ENCODE peak calls at places on chromosomes 12 and 14, in nine cellular contexts. C is tibial artery, O is mesendoderm, E is kidney, X is RWPE1, T is GM23248, P is lung, Z is transverse colon, Y is body of pancreas. W is an unnamed sample.

GRCh38 chr12:50248883-50249282 is 34.4 kb downstream of the LIMA1 start:
- DNase-seq in Y (no peak), Z (no peak), C (no peak), O (no peak), P (no peak), X (no peak), E (no peak), T (peak), W (no peak)

GRCh38 chr14:104898870-104899510 is 25.7 kb upstream of the PLD4 start:
- DNase-seq in Z (no peak), P (peak), X (no peak), E (peak), Y (no peak), T (no peak), C (no peak), O (no peak), W (no peak)

GRCh38 chr14:61475316-61475715 is 153.9 kb downstream of the PRKCH start:
- DNase-seq in Y (no peak), T (peak), P (no peak), Z (no peak), C (no peak), X (peak), E (no peak), O (peak), W (no peak)

GRCh38 chr14:67746927-67747326 is 45.2 kb downstream of the RDH12 start:
- DNase-seq in P (no peak), C (no peak), X (no peak), O (no peak), Y (no peak), E (no peak), T (no peak), Z (no peak), W (no peak)

GRCh38 chr14:104875811-104876210 is 10.7 kb downstream of the CEP170B start:
- DNase-seq in C (no peak), Y (peak), P (no peak), O (no peak), X (no peak), Z (no peak), E (peak), T (no peak), W (no peak)

GRCh38 chr14:51950007-51950406 is 39.3 kb upstream of the RTRAF start:
- DNase-seq in Y (no peak), Z (no peak), X (no peak), P (no peak), T (peak), E (no peak), C (no peak), O (no peak), W (no peak)

GRCh38 chr12:24008166-24008565 is 58.7 kb upstream of the SOX5 start:
- DNase-seq in X (no peak), P (no peak), E (no peak), T (no peak), Z (no peak), Y (no peak), C (no peak), O (no peak), W (no peak)

GRCh38 chr12:122851820-122852219 is 16.6 kb downstream of the HIP1R start:
- DNase-seq in T (peak), E (peak), Y (peak), O (no peak), Z (no peak), X (peak), P (no peak), C (peak), W (no peak)

GRCh38 chr12:18583655-18584054 is 154.2 kb downstream of the PLCZ1 start:
- DNase-seq in C (no peak), E (no peak), P (no peak), Z (no peak), X (no peak), Y (no peak), T (no peak), O (peak), W (no peak)

GRCh38 chr14:96631621-96632362 is 129.6 kb downstream of the PAPOLA start:
- DNase-seq in Z (peak), O (peak), T (no peak), X (no peak), C (no peak), Y (no peak), P (peak), E (no peak), W (no peak)

GRCh38 chr12:3160081-3160480 is 82.9 kb downstream of the TSPAN9 start:
- DNase-seq in P (no peak), E (no peak), O (no peak), Y (no peak), T (no peak), Z (no peak), X (no peak), C (no peak), W (no peak)

DNA sequence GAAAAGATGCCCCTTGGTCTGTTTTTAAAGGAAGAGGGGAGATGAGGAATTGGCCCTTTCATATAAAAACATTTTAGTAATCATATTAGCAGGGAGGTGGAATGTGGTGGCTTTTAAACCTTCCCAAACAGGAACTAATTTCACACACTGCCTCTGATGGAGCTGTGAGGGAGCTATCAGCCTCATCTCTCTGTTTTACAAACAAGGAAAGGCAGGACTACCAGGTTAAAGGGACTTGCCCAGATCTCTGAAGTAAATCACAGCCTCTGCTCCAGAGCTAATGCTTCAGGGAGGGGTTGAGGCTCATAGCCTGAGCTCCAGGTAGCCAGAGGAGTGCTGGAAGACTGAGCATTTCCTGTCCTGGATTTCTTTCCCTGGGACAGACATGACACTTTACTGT is 1.1 kb upstream of the BMP4 start:
- DNase-seq in C (no peak), P (no peak), Z (no peak), Y (no peak), E (no peak), O (peak), X (no peak), T (no peak), W (no peak)
- H3K27ac ChIP-seq in C (no peak), P (no peak), Z (no peak), Y (no peak), E (no peak), O (no peak), X (no peak), T (no peak), W (no peak)

DNA sequence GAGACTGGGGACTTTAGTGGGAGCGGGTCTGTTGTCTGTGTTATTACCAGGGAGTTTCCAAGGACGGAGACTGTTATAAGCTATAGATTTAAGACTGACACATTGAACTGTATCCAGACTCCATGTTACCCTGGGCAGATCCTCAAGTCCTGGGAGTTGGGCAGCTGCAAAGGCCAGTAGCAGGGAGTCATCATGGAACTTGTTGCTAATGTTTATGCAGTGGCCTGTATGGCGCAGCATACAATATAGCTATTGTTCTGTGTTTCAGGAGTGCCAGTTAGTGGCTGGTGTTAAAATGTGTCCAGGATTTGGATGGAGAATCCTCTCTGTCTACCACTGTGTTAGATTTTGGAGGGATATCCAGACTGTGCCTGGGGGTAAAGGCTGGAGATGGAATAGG is 31.7 kb downstream of the SMOC1 start:
- DNase-seq in T (no peak), O (no peak), C (no peak), Y (peak), X (no peak), E (no peak), P (no peak), Z (no peak), W (no peak)
- H3K27ac ChIP-seq in T (no peak), O (no peak), C (no peak), Y (no peak), X (no peak), E (no peak), P (no peak), Z (no peak), W (no peak)

GRCh38 chr12:132490481-132491348 is 764 bp downstream of the FBRSL1 start:
- DNase-seq in Z (no peak), X (peak), P (no peak), E (no peak), T (peak), C (no peak), O (no peak), Y (peak), W (no peak)

GRCh38 chr12:132492522-132492921 is 2.6 kb downstream of the FBRSL1 start:
- DNase-seq in P (no peak), Z (peak), C (no peak), X (no peak), E (no peak), O (no peak), Y (peak), T (no peak), W (no peak)

GRCh38 chr12:132491761-132492378 is 1.9 kb downstream of the FBRSL1 start:
- DNase-seq in E (no peak), P (no peak), C (no peak), T (no peak), O (no peak), Y (no peak), X (no peak), Z (no peak), W (no peak)

GRCh38 chr12:132489602-132490239 is at the start of gene FBRSL1:
- DNase-seq in E (peak), Z (peak), C (peak), O (peak), T (peak), P (peak), Y (peak), X (peak), W (no peak)

GRCh38 chr12:132491349-132491663 is 1.4 kb downstream of the FBRSL1 start:
- DNase-seq in C (no peak), O (no peak), P (no peak), E (no peak), X (no peak), Z (no peak), T (no peak), Y (no peak), W (no peak)
- H3K27ac ChIP-seq in C (peak), O (no peak), P (no peak), E (no peak), X (peak), Z (peak), T (no peak), Y (peak), W (no peak)

GRCh38 chr12:6573001-6573400 is 4.9 kb upstream of the NOP2 start:
- DNase-seq in T (no peak), Y (no peak), C (no peak), E (no peak), X (no peak), O (no peak), Z (no peak), P (no peak), W (no peak)

GRCh38 chr12:6567824-6568617 is at the start of gene NOP2:
- DNase-seq in X (peak), Z (peak), O (peak), C (peak), P (peak), Y (peak), T (peak), E (peak), W (peak)

GRCh38 chr12:6569786-6570185 is 1.7 kb upstream of the NOP2 start:
- DNase-seq in X (no peak), Z (no peak), C (no peak), P (no peak), Y (no peak), O (no peak), T (no peak), E (peak), W (no peak)

GRCh38 chr12:6569312-6569711 is 1.2 kb upstream of the NOP2 start:
- DNase-seq in O (no peak), Y (no peak), P (no peak), C (no peak), X (no peak), Z (no peak), E (no peak), T (no peak), W (no peak)

DNA sequence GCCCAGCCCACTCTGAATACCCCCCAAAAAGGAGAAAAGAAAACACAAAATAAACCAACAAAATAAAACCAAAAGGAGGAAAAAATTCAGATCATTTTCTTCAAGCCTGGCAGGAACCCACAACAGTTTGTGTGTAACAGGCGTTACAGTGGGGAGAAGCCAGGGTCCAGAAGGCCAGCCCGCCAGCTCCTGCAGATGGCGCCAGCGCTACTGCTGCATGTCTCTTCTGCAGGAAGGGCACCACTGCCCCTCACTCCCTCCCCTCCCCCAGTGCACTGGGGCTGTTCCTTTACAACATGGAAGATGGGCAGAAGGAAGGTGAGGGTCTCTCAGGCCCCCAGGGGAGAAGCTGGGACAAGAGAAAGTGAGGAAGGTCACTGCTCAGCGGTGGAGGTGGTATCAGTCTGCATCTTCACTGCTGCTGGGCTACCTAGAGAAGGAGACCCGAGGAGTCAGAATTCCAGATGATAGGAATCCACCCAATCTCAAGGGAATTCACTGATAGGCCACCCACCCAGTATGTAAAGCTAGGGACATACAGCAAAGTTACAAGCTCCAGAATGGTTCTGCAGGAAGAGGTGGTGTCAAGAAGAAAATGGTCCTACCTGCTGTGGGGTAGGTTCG is 2.3 kb upstream of the NOP2 start:
- DNase-seq in O (peak), Y (peak), X (peak), C (no peak), Z (peak), E (no peak), T (peak), P (no peak), W (no peak)
- H3K27ac ChIP-seq in O (no peak), Y (no peak), X (peak), C (no peak), Z (peak), E (no peak), T (no peak), P (no peak), W (no peak)

GRCh38 chr12:116502141-116502725 is 56.9 kb upstream of the MAP1LC3B2 start:
- DNase-seq in E (no peak), T (no peak), C (no peak), O (peak), Z (no peak), Y (no peak), P (no peak), X (no peak), W (no peak)
- H3K27ac ChIP-seq in E (no peak), T (no peak), C (no peak), O (no peak), Z (no peak), Y (no peak), P (no peak), X (no peak), W (no peak)

GRCh38 chr12:67937822-67938221 is 51.4 kb upstream of the IFNG-AS1 start:
- DNase-seq in Z (no peak), T (no peak), X (no peak), O (no peak), C (no peak), P (no peak), E (no peak), Y (no peak), W (no peak)
- H3K27ac ChIP-seq in Z (no peak), T (no peak), X (no peak), O (no peak), C (no peak), P (no peak), E (no peak), Y (no peak), W (no peak)

DNA sequence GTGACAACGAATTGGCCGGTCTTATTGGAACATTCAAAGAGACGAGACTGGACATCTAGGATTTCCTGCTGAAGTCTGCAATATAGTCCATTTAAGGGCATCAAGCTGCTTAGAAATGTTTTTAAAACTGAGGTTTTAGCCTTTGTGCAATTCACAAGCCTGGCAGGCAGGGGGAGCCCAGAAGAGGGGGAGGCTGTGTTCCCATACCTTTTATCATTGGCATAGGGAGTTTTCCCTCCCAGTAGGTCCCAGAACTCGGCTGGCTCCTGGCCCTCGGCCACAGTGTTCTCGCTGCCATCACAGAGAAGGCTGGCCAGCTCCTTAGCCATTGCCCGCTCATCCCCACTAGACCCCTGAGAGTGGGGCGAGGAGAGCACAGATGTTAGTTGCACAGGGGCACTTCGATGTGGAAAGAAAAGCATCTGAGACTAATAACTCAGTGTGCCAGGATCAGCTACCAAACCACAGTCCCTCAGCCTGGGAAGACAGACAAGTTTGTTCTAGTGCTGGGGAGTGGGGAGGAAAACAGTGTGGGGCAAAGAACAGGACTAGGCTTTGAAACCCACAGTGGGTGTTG is 15.1 kb downstream of the AVIL start:
- DNase-seq in P (peak), Z (peak), O (peak), T (peak), Y (peak), X (peak), C (no peak), E (no peak), W (no peak)
- H3K27ac ChIP-seq in P (no peak), Z (no peak), O (no peak), T (no peak), Y (no peak), X (peak), C (peak), E (no peak), W (no peak)

DNA sequence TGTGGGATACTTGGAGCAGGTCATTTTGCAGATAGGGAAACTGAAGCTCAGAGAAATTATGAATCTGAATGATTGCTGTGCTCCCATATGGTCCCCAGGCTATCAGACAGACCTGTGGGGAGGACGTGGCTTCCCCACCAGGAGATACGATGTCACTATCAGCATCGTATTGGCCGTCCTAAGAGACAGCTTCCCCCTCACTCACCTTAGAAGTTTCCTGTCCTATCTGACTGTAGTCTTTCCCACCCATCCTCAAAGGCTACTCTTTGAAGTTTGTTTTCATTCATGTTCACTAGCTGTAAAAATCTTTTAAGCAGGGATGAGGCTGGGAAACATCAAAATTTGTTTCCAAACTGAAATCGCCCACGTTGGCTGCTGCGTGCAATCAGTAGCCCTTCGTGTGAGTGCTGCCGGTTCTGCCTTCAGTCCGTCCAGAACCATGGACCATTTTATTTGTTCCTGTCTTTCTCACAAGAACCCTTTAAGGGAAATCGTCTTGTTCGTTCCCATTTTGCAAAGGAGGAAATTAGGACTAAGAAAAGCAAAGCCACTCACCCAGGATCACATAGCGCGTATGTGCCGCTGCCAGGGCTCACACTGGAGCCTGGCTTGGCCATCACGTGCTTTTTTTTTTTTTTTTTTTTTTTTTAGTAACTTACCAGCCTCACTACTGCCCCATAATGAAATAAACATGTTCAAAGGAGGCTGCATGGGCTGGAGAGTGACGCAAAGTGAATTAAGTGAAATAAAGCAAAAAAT is 1.0 kb upstream of the KDM2B start:
- DNase-seq in Z (peak), P (no peak), O (peak), X (no peak), T (peak), E (no peak), Y (peak), C (peak), W (no peak)
- H3K27ac ChIP-seq in Z (peak), P (peak), O (peak), X (peak), T (peak), E (no peak), Y (peak), C (peak), W (no peak)

GRCh38 chr12:19848426-19848825 is 409.1 kb downstream of the AEBP2 start:
- DNase-seq in Z (no peak), O (no peak), X (no peak), T (no peak), P (no peak), C (no peak), E (no peak), Y (no peak), W (no peak)

GRCh38 chr12:19847294-19848059 is 408.2 kb downstream of the AEBP2 start:
- DNase-seq in P (no peak), Y (no peak), T (peak), C (no peak), X (no peak), O (no peak), Z (no peak), E (no peak), W (no peak)

GRCh38 chr12:19852100-19852855 is 413.0 kb downstream of the AEBP2 start:
- DNase-seq in E (no peak), C (no peak), Z (no peak), P (no peak), O (no peak), T (no peak), X (no peak), Y (no peak), W (no peak)

GRCh38 chr12:19849208-19849607 is 409.9 kb downstream of the AEBP2 start:
- DNase-seq in X (no peak), Z (no peak), E (no peak), T (no peak), Y (no peak), P (no peak), O (no peak), C (no peak), W (no peak)

GRCh38 chr12:19850341-19851065 is 411.2 kb downstream of the AEBP2 start:
- DNase-seq in T (peak), Y (no peak), P (no peak), O (peak), C (peak), X (no peak), E (no peak), Z (no peak), W (no peak)
- H3K27ac ChIP-seq in T (no peak), Y (no peak), P (peak), O (no peak), C (peak), X (no peak), E (no peak), Z (peak), W (no peak)